ENCODE peak calls at places on chromosomes 4 and X, in ten cellular contexts. X is stimulated activated CD4-positive, alpha-beta T cell treated with anti-CD3 and anti-CD28 coated beads, Interleukin-1b, Interleukin-23, amount 100 ng/mL, for 1 hour; Z is psoas muscle; R is HEK293T; Q is NCI-H2081; N is A549; Y is stimulated activated naive CD4-positive, alpha-beta T cell; T is cardiac muscle cell; P is K562; U is natural killer cell treated with Interleukin-12 subunit alpha and Interleukin-12 subunit beta and Interleukin-15 and Interleukin-18, amount 100 ng/mL, for 72 hours. F is an unnamed sample.

GRCh38 chr4:182975806-182976205 is 58.6 kb upstream of the DCTD start:
- DNase-seq in Q (no peak), Z (no peak), X (no peak), R (no peak), T (peak), Y (no peak), U (no peak), P (peak), N (peak), F (peak)

GRCh38 chr4:79788884-79789283 is 284.1 kb downstream of the ANTXR2 start:
- DNase-seq in P (peak), R (no peak), N (no peak), Z (no peak), Y (no peak), U (no peak), T (no peak), X (no peak), Q (no peak), F (no peak)

GRCh38 chr4:6641164-6641970 is 882 bp downstream of the MRFAP1 start:
- DNase-seq in P (peak), Y (peak), U (no peak), R (no peak), Z (peak), N (no peak), T (peak), Q (peak), X (peak), F (no peak)

GRCh38 chr4:62709618-62710252 is 1509.6 kb downstream of the ADGRL3 start:
- DNase-seq in T (peak), R (peak), Y (no peak), P (peak), Z (no peak), Q (peak), N (peak), U (no peak), X (no peak), F (no peak)

GRCh38 chrX:32195611-32196010 is 1015.7 kb downstream of the DMD start:
- DNase-seq in Z (no peak), U (no peak), X (no peak), Y (no peak), R (no peak), Q (no peak), N (no peak), T (no peak), P (no peak), F (no peak)

GRCh38 chrX:132732236-132732635 is 226.2 kb downstream of the HS6ST2 start:
- DNase-seq in P (no peak), T (no peak), Y (no peak), U (no peak), Z (no peak), Q (no peak), N (no peak), R (no peak), X (no peak), F (no peak)

GRCh38 chr4:183287309-183287659 is 32.8 kb downstream of the CLDN22 start:
- DNase-seq in X (no peak), R (no peak), Y (no peak), N (no peak), Z (no peak), Q (no peak), U (no peak), T (no peak), P (no peak), F (no peak)

GRCh38 chrX:150873616-150874015 is 24.9 kb downstream of the CD99L2 start:
- DNase-seq in Z (peak), U (no peak), Q (no peak), X (no peak), T (no peak), N (no peak), R (no peak), P (no peak), Y (no peak), F (no peak)

GRCh38 chr4:174631901-174632758 is 109.8 kb upstream of the HPGD start:
- DNase-seq in X (no peak), T (peak), Q (peak), Y (no peak), Z (no peak), U (no peak), P (peak), N (peak), R (peak), F (peak)

GRCh38 chr4:171621646-171622045 is 191.6 kb upstream of the GALNTL6 start:
- DNase-seq in X (no peak), N (no peak), Z (no peak), Y (no peak), P (no peak), U (no peak), Q (no peak), R (no peak), T (no peak), F (no peak)

GRCh38 chr4:90137545-90137944 is 10.4 kb downstream of the CCSER1 start:
- DNase-seq in R (no peak), U (no peak), Y (no peak), N (no peak), P (no peak), Q (no peak), Z (no peak), X (no peak), T (no peak), F (no peak)

GRCh38 chr4:183637461-183637860 is 21.5 kb downstream of the RWDD4 start:
- DNase-seq in Y (no peak), X (no peak), U (no peak), Z (no peak), N (no peak), Q (no peak), P (no peak), R (no peak), T (peak), F (no peak)

GRCh38 chr4:74114234-74114633 is 15.2 kb upstream of the CXCL2 start:
- DNase-seq in P (no peak), U (no peak), X (no peak), Z (no peak), T (peak), N (no peak), Y (no peak), R (no peak), Q (no peak), F (peak)

GRCh38 chr4:16496501-16496900 is 270.2 kb upstream of the TAPT1 start:
- DNase-seq in X (no peak), Z (peak), U (no peak), N (no peak), P (no peak), Y (no peak), R (no peak), T (peak), Q (no peak), F (peak)

GRCh38 chr4:38723726-38724506 is 58.9 kb downstream of the TLR10 start:
- DNase-seq in N (no peak), Y (no peak), Z (no peak), X (no peak), Q (no peak), P (peak), R (no peak), U (no peak), T (peak), F (no peak)

GRCh38 chr4:45518832-45519231 is 605.0 kb downstream of the GABRG1 start:
- DNase-seq in Y (no peak), Q (no peak), Z (no peak), X (no peak), U (no peak), T (no peak), P (no peak), N (no peak), R (no peak), F (no peak)

GRCh38 chr4:144169211-144169610 is 28.7 kb upstream of the GYPA start:
- DNase-seq in X (no peak), R (no peak), Y (no peak), N (no peak), U (no peak), T (no peak), Q (no peak), P (no peak), Z (no peak), F (no peak)

GRCh38 chr4:109820563-109820962 is 5.0 kb downstream of the GAR1 start:
- DNase-seq in R (no peak), Z (no peak), Y (no peak), P (no peak), U (no peak), N (no peak), Q (no peak), T (peak), X (no peak), F (no peak)

GRCh38 chr4:1416948-1417260 is 10.7 kb upstream of the NKX1-1 start:
- DNase-seq in X (no peak), R (no peak), P (no peak), Q (no peak), Y (no peak), T (no peak), U (no peak), Z (no peak), N (no peak), F (no peak)

GRCh38 chr4:188295899-188296298 is 156.7 kb downstream of the TRIML1 start:
- DNase-seq in R (no peak), X (no peak), Y (no peak), T (peak), P (no peak), Z (no peak), N (no peak), U (no peak), Q (no peak), F (peak)

GRCh38 chr4:22531226-22531625 is 15.4 kb upstream of the ADGRA3 start:
- DNase-seq in X (no peak), N (no peak), T (no peak), U (no peak), R (no peak), Y (no peak), Z (no peak), Q (no peak), P (no peak), F (no peak)

GRCh38 chr4:77921701-77922100 is 59.1 kb downstream of the MRPL1 start:
- DNase-seq in T (peak), U (no peak), Q (no peak), X (no peak), R (no peak), N (peak), Z (no peak), P (no peak), Y (no peak), F (peak)

GRCh38 chr4:181752516-181752915 is 490.7 kb upstream of the TENM3 start:
- DNase-seq in R (no peak), P (no peak), Q (no peak), Z (no peak), X (no peak), U (no peak), N (no peak), Y (no peak), T (no peak), F (no peak)

GRCh38 chr4:118751634-118752293 is 66.6 kb downstream of the METTL14 start:
- DNase-seq in X (no peak), R (no peak), Y (no peak), Z (no peak), N (no peak), P (no peak), T (peak), Q (no peak), U (no peak), F (no peak)